ENCODE peak calls at places on chromosomes 13 and 19, in seven cellular contexts. One of them, this sample, is unnamed. For H3K9me3 and H3K4me1, the result is how much of the 10 kb centered on the place peaks cover.

GRCh38 chr13:110817143-110817542 is 97.7 kb downstream of the ANKRD10 start:
- DNase-seq in heart right ventricle: no peak
- DNase-seq in left ventricle myocardium inferior: no peak
- DNase-seq in pancreas: no peak
- DNase-seq in cardiac muscle cell: no peak
- DNase-seq in tibial nerve: no peak
- DNase-seq in body of pancreas: no peak
- DNase-seq in this sample: no peak

GRCh38 chr19:42277821-42278809 is 9.1 kb downstream of the CIC start:
- DNase-seq in cardiac muscle cell: peak
- DNase-seq in tibial nerve: no peak
- DNase-seq in heart right ventricle: peak
- DNase-seq in body of pancreas: peak
- DNase-seq in pancreas: peak
- DNase-seq in left ventricle myocardium inferior: no peak
- DNase-seq in this sample: peak

GRCh38 chr19:44596428-44597130 is 16.8 kb upstream of the IGSF23 start:
- DNase-seq in cardiac muscle cell: no peak
- DNase-seq in pancreas: no peak
- DNase-seq in left ventricle myocardium inferior: no peak
- DNase-seq in body of pancreas: no peak
- DNase-seq in heart right ventricle: no peak
- DNase-seq in tibial nerve: no peak
- DNase-seq in this sample: no peak

GRCh38 chr19:10864538-10864899 is 6.8 kb upstream of the CARM1 start:
- DNase-seq in heart right ventricle: peak
- DNase-seq in tibial nerve: peak
- DNase-seq in cardiac muscle cell: peak
- DNase-seq in left ventricle myocardium inferior: peak
- DNase-seq in pancreas: peak
- DNase-seq in body of pancreas: peak
- DNase-seq in this sample: peak

GRCh38 chr19:10399878-10400277 is 3.5 kb downstream of the CDC37 start:
- DNase-seq in tibial nerve: no peak
- DNase-seq in left ventricle myocardium inferior: peak
- DNase-seq in pancreas: no peak
- DNase-seq in cardiac muscle cell: no peak
- DNase-seq in heart right ventricle: peak
- DNase-seq in body of pancreas: no peak
- DNase-seq in this sample: no peak

GRCh38 chr13:58573742-58574141 is 942.2 kb downstream of the PCDH17 start:
- DNase-seq in pancreas: no peak
- DNase-seq in left ventricle myocardium inferior: no peak
- DNase-seq in heart right ventricle: no peak
- DNase-seq in tibial nerve: no peak
- DNase-seq in cardiac muscle cell: no peak
- DNase-seq in body of pancreas: no peak
- DNase-seq in this sample: no peak

GRCh38 chr19:40262422-40262821 is 22.7 kb downstream of the AKT2 start:
- DNase-seq in heart right ventricle: no peak
- DNase-seq in left ventricle myocardium inferior: no peak
- DNase-seq in body of pancreas: no peak
- DNase-seq in pancreas: no peak
- DNase-seq in tibial nerve: no peak
- DNase-seq in cardiac muscle cell: no peak
- DNase-seq in this sample: no peak

GRCh38 chr13:90696656-90697055 is 650.8 kb upstream of the MIR17HG start:
- DNase-seq in pancreas: no peak
- DNase-seq in tibial nerve: no peak
- DNase-seq in cardiac muscle cell: peak
- DNase-seq in heart right ventricle: no peak
- DNase-seq in body of pancreas: no peak
- DNase-seq in left ventricle myocardium inferior: no peak
- DNase-seq in this sample: no peak

GRCh38 chr13:80312967-80313366 is 28.0 kb downstream of the SPRY2 start:
- DNase-seq in cardiac muscle cell: no peak
- DNase-seq in tibial nerve: no peak
- DNase-seq in left ventricle myocardium inferior: no peak
- DNase-seq in body of pancreas: no peak
- DNase-seq in heart right ventricle: no peak
- DNase-seq in pancreas: no peak
- DNase-seq in this sample: no peak

GRCh38 chr19:48513289-48514122 is 1.9 kb upstream of the LMTK3 start:
- DNase-seq in left ventricle myocardium inferior: no peak
- DNase-seq in body of pancreas: peak
- DNase-seq in tibial nerve: no peak
- DNase-seq in pancreas: peak
- DNase-seq in cardiac muscle cell: peak
- DNase-seq in heart right ventricle: peak
- DNase-seq in this sample: no peak

GRCh38 chr19:48933382-48933932 is at the start of gene DHDH:
- DNase-seq in body of pancreas: peak
- DNase-seq in pancreas: peak
- DNase-seq in tibial nerve: no peak
- DNase-seq in heart right ventricle: peak
- DNase-seq in cardiac muscle cell: peak
- DNase-seq in left ventricle myocardium inferior: peak
- DNase-seq in this sample: peak

GRCh38 chr19:51372649-51373504 is at the start of gene NKG7:
- DNase-seq in body of pancreas: no peak
- DNase-seq in left ventricle myocardium inferior: no peak
- DNase-seq in cardiac muscle cell: no peak
- DNase-seq in pancreas: no peak
- DNase-seq in heart right ventricle: no peak
- DNase-seq in tibial nerve: no peak
- DNase-seq in this sample: no peak

GRCh38 chr19:17281391-17282304 is at the start of gene ANKLE1:
- DNase-seq in left ventricle myocardium inferior: peak
- DNase-seq in pancreas: no peak
- DNase-seq in cardiac muscle cell: peak
- DNase-seq in heart right ventricle: no peak
- DNase-seq in tibial nerve: no peak
- DNase-seq in body of pancreas: no peak
- DNase-seq in this sample: no peak

GRCh38 chr19:23762884-23763711 is 4.4 kb upstream of the ZNF681 start:
- DNase-seq in tibial nerve: peak
- DNase-seq in body of pancreas: peak
- DNase-seq in left ventricle myocardium inferior: peak
- DNase-seq in cardiac muscle cell: peak
- DNase-seq in heart right ventricle: peak
- DNase-seq in pancreas: peak
- DNase-seq in this sample: peak
- H3K9me3 ChIP-seq in tibial nerve: under half
- H3K9me3 ChIP-seq in body of pancreas: under half
- H3K9me3 ChIP-seq in left ventricle myocardium inferior: under half
- H3K9me3 ChIP-seq in cardiac muscle cell: under half
- H3K9me3 ChIP-seq in heart right ventricle: under half
- H3K9me3 ChIP-seq in pancreas: under half
- H3K9me3 ChIP-seq in this sample: under half

GRCh38 chr13:51589793-51590192 is 5.5 kb downstream of the WDFY2 start:
- DNase-seq in pancreas: no peak
- DNase-seq in body of pancreas: no peak
- DNase-seq in heart right ventricle: no peak
- DNase-seq in cardiac muscle cell: no peak
- DNase-seq in left ventricle myocardium inferior: no peak
- DNase-seq in tibial nerve: no peak
- DNase-seq in this sample: no peak

GRCh38 chr13:51590966-51591627 is 6.8 kb downstream of the WDFY2 start:
- DNase-seq in pancreas: no peak
- DNase-seq in cardiac muscle cell: peak
- DNase-seq in body of pancreas: peak
- DNase-seq in left ventricle myocardium inferior: no peak
- DNase-seq in tibial nerve: no peak
- DNase-seq in heart right ventricle: peak
- DNase-seq in this sample: peak

GRCh38 chr13:51587372-51587771 is 3.1 kb downstream of the WDFY2 start:
- DNase-seq in cardiac muscle cell: no peak
- DNase-seq in tibial nerve: no peak
- DNase-seq in left ventricle myocardium inferior: no peak
- DNase-seq in pancreas: no peak
- DNase-seq in body of pancreas: no peak
- DNase-seq in heart right ventricle: no peak
- DNase-seq in this sample: no peak

GRCh38 chr13:51588406-51588949 is 4.2 kb downstream of the WDFY2 start:
- DNase-seq in tibial nerve: no peak
- DNase-seq in heart right ventricle: no peak
- DNase-seq in cardiac muscle cell: peak
- DNase-seq in left ventricle myocardium inferior: no peak
- DNase-seq in pancreas: no peak
- DNase-seq in body of pancreas: no peak
- DNase-seq in this sample: no peak

GRCh38 chr13:51590231-51590630 is 6.0 kb downstream of the WDFY2 start:
- DNase-seq in body of pancreas: no peak
- DNase-seq in heart right ventricle: no peak
- DNase-seq in cardiac muscle cell: no peak
- DNase-seq in pancreas: no peak
- DNase-seq in tibial nerve: no peak
- DNase-seq in left ventricle myocardium inferior: no peak
- DNase-seq in this sample: no peak
- H3K4me1 ChIP-seq in body of pancreas: half or more
- H3K4me1 ChIP-seq in heart right ventricle: half or more
- H3K4me1 ChIP-seq in cardiac muscle cell: half or more
- H3K4me1 ChIP-seq in pancreas: half or more
- H3K4me1 ChIP-seq in tibial nerve: under half
- H3K4me1 ChIP-seq in left ventricle myocardium inferior: half or more
- H3K4me1 ChIP-seq in this sample: under half

DNA sequence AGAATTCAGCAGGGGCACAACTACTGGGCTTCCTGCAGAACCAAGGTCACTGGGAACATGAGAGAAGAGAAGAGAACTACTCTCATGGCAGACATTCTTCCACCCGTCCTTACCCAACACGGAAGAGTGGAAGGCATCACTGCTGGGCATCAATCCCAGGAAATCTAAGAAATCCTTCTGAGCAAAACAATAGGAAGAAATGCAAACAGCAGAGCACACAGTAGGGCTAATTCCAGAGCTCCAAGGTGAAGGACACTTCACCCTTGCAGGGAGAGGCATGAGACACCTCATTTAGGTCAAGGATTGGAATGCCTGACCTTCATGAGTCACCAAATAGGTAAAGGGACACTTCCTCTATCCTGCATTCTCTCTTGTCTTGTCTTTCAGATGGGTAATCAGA is 2.8 kb downstream of the ERVV-2 start:
- DNase-seq in pancreas: no peak
- DNase-seq in cardiac muscle cell: no peak
- DNase-seq in heart right ventricle: no peak
- DNase-seq in body of pancreas: no peak
- DNase-seq in tibial nerve: no peak
- DNase-seq in left ventricle myocardium inferior: no peak
- DNase-seq in this sample: no peak
- H3K9me3 ChIP-seq in pancreas: under half
- H3K9me3 ChIP-seq in cardiac muscle cell: under half
- H3K9me3 ChIP-seq in heart right ventricle: under half
- H3K9me3 ChIP-seq in body of pancreas: under half
- H3K9me3 ChIP-seq in tibial nerve: under half
- H3K9me3 ChIP-seq in left ventricle myocardium inferior: under half
- H3K9me3 ChIP-seq in this sample: under half

DNA sequence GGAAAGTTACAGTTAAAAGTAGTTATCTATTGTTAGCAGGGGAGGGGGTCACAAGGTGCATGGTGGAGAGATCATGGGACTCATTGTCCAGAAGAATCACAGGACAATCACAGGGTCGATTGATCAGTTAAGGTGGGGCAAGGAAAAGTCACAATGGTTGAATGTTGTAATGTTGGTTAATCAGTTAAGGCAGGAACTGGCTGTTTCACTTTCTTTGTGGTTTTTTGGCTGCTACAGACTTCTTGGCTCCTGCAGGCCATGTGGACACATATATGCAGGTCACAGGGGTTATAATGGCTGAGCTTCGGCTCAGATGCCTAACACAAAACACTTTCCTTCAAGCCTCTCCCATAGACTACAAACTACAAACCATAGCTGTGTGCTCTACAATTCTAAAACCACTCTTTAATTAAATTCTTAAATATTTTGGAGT is 6.9 kb upstream of the ZNF431 start:
- DNase-seq in left ventricle myocardium inferior: no peak
- DNase-seq in pancreas: no peak
- DNase-seq in heart right ventricle: no peak
- DNase-seq in tibial nerve: no peak
- DNase-seq in body of pancreas: no peak
- DNase-seq in cardiac muscle cell: no peak
- DNase-seq in this sample: no peak
- H3K4me1 ChIP-seq in left ventricle myocardium inferior: under half
- H3K4me1 ChIP-seq in pancreas: under half
- H3K4me1 ChIP-seq in heart right ventricle: under half
- H3K4me1 ChIP-seq in tibial nerve: under half
- H3K4me1 ChIP-seq in body of pancreas: under half
- H3K4me1 ChIP-seq in cardiac muscle cell: under half
- H3K4me1 ChIP-seq in this sample: under half

DNA sequence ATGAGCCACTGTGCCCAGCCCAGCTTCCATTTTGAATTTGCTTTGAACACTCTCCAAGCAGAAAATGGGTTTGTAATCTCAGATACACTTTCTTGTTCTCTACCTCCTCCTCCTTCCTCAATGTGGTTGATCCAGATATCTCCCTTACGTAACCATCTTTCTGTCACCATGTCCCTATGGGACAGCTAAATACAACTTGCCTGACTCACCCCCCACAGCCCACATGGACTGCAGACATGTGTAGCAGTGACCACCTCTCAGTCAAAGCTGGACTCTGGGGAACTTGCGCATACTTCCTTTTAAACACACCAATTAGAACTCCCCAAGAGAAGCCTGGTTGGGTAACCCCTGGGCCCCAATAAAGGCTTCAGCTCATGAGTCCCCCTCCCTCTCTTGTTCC is 10.8 kb upstream of the ZNF799 start:
- DNase-seq in left ventricle myocardium inferior: no peak
- DNase-seq in tibial nerve: no peak
- DNase-seq in cardiac muscle cell: no peak
- DNase-seq in pancreas: no peak
- DNase-seq in heart right ventricle: no peak
- DNase-seq in body of pancreas: no peak
- DNase-seq in this sample: no peak
- H3K9me3 ChIP-seq in left ventricle myocardium inferior: under half
- H3K9me3 ChIP-seq in tibial nerve: under half
- H3K9me3 ChIP-seq in cardiac muscle cell: under half
- H3K9me3 ChIP-seq in pancreas: under half
- H3K9me3 ChIP-seq in heart right ventricle: under half
- H3K9me3 ChIP-seq in body of pancreas: under half
- H3K9me3 ChIP-seq in this sample: under half

This sample was measured in ovary.